ENCODE peak calls at places on chromosomes 4 and X, in five cellular contexts. One of them, this sample, is unnamed.

GRCh38 chr4:6873291-6873690 is 36.3 kb upstream of the TBC1D14 start:
- DNase-seq in left ventricle myocardium inferior: no peak
- DNase-seq in psoas muscle: no peak
- DNase-seq in right cardiac atrium: no peak
- DNase-seq in heart left ventricle: no peak
- DNase-seq in this sample: no peak

GRCh38 chrX:111854778-111855490 is 21.0 kb upstream of the TRPC5OS start:
- DNase-seq in psoas muscle: no peak
- DNase-seq in right cardiac atrium: no peak
- DNase-seq in heart left ventricle: no peak
- DNase-seq in left ventricle myocardium inferior: no peak
- DNase-seq in this sample: no peak

GRCh38 chrX:48468693-48469691 is 1.1 kb downstream of the SLC38A5 start:
- DNase-seq in right cardiac atrium: no peak
- DNase-seq in heart left ventricle: no peak
- DNase-seq in psoas muscle: no peak
- DNase-seq in left ventricle myocardium inferior: no peak
- DNase-seq in this sample: no peak

GRCh38 chrX:25144043-25144940 is 128.5 kb upstream of the ARX start:
- DNase-seq in right cardiac atrium: peak
- DNase-seq in left ventricle myocardium inferior: peak
- DNase-seq in psoas muscle: peak
- DNase-seq in heart left ventricle: peak
- DNase-seq in this sample: peak

GRCh38 chr4:138736362-138736761 is 279.2 kb upstream of the NOCT start:
- DNase-seq in psoas muscle: no peak
- DNase-seq in left ventricle myocardium inferior: no peak
- DNase-seq in heart left ventricle: no peak
- DNase-seq in right cardiac atrium: no peak
- DNase-seq in this sample: no peak

GRCh38 chrX:1853916-1854315 is 239.1 kb downstream of the ASMT start:
- DNase-seq in heart left ventricle: no peak
- DNase-seq in right cardiac atrium: no peak
- DNase-seq in left ventricle myocardium inferior: no peak
- DNase-seq in psoas muscle: no peak
- DNase-seq in this sample: no peak

GRCh38 chrX:110286126-110286525 is 31.8 kb downstream of the AMMECR1 start:
- DNase-seq in right cardiac atrium: no peak
- DNase-seq in left ventricle myocardium inferior: no peak
- DNase-seq in heart left ventricle: no peak
- DNase-seq in psoas muscle: no peak
- DNase-seq in this sample: no peak

GRCh38 chr4:103422467-103423219 is 224.5 kb upstream of the CENPE start:
- DNase-seq in heart left ventricle: no peak
- DNase-seq in psoas muscle: no peak
- DNase-seq in right cardiac atrium: no peak
- DNase-seq in left ventricle myocardium inferior: no peak
- DNase-seq in this sample: no peak

GRCh38 chrX:136047969-136048368 is 62.7 kb downstream of the SLC9A6 start:
- DNase-seq in heart left ventricle: no peak
- DNase-seq in psoas muscle: no peak
- DNase-seq in left ventricle myocardium inferior: no peak
- DNase-seq in right cardiac atrium: no peak
- DNase-seq in this sample: no peak

GRCh38 chrX:38500886-38501285 is 60.5 kb upstream of the TSPAN7 start:
- DNase-seq in right cardiac atrium: no peak
- DNase-seq in left ventricle myocardium inferior: no peak
- DNase-seq in heart left ventricle: no peak
- DNase-seq in psoas muscle: no peak
- DNase-seq in this sample: no peak

GRCh38 chr4:118683513-118683912 is 1.7 kb upstream of the METTL14 start:
- DNase-seq in psoas muscle: no peak
- DNase-seq in left ventricle myocardium inferior: no peak
- DNase-seq in heart left ventricle: no peak
- DNase-seq in right cardiac atrium: no peak
- DNase-seq in this sample: no peak

GRCh38 chrX:129953881-129954280 is 28.6 kb upstream of the BCORL1 start:
- DNase-seq in right cardiac atrium: no peak
- DNase-seq in psoas muscle: no peak
- DNase-seq in left ventricle myocardium inferior: no peak
- DNase-seq in heart left ventricle: no peak
- DNase-seq in this sample: no peak

GRCh38 chrX:14899607-14900006 is 26.4 kb downstream of the MOSPD2 start:
- DNase-seq in left ventricle myocardium inferior: no peak
- DNase-seq in heart left ventricle: no peak
- DNase-seq in psoas muscle: no peak
- DNase-seq in right cardiac atrium: no peak
- DNase-seq in this sample: no peak

GRCh38 chrX:74536142-74537010 is 78.0 kb downstream of the RLIM start:
- DNase-seq in psoas muscle: peak
- DNase-seq in heart left ventricle: peak
- DNase-seq in right cardiac atrium: peak
- DNase-seq in left ventricle myocardium inferior: peak
- DNase-seq in this sample: peak

GRCh38 chr4:168800926-168801325 is 209.1 kb downstream of the CBR4 start:
- DNase-seq in right cardiac atrium: no peak
- DNase-seq in heart left ventricle: no peak
- DNase-seq in psoas muscle: no peak
- DNase-seq in left ventricle myocardium inferior: no peak
- DNase-seq in this sample: no peak

GRCh38 chr4:104969394-104970066 is 177.1 kb upstream of the TET2 start:
- DNase-seq in psoas muscle: no peak
- DNase-seq in right cardiac atrium: no peak
- DNase-seq in left ventricle myocardium inferior: no peak
- DNase-seq in heart left ventricle: no peak
- DNase-seq in this sample: no peak

GRCh38 chrX:102651968-102652744 is 873 bp downstream of the GPRASP1 start:
- DNase-seq in left ventricle myocardium inferior: no peak
- DNase-seq in heart left ventricle: peak
- DNase-seq in psoas muscle: peak
- DNase-seq in right cardiac atrium: peak
- DNase-seq in this sample: peak

GRCh38 chr4:170758988-170759387 is 669.2 kb upstream of the AADAT start:
- DNase-seq in heart left ventricle: no peak
- DNase-seq in right cardiac atrium: no peak
- DNase-seq in psoas muscle: no peak
- DNase-seq in left ventricle myocardium inferior: no peak
- DNase-seq in this sample: no peak

GRCh38 chr4:163251204-163251603 is 81.2 kb downstream of the NPY1R start:
- DNase-seq in right cardiac atrium: no peak
- DNase-seq in left ventricle myocardium inferior: no peak
- DNase-seq in heart left ventricle: no peak
- DNase-seq in psoas muscle: no peak
- DNase-seq in this sample: no peak

GRCh38 chr4:123588631-123589223 is 192.1 kb downstream of the SPRY1 start:
- DNase-seq in left ventricle myocardium inferior: no peak
- DNase-seq in right cardiac atrium: no peak
- DNase-seq in heart left ventricle: peak
- DNase-seq in psoas muscle: peak
- DNase-seq in this sample: no peak

GRCh38 chrX:30488092-30488491 is 89.5 kb downstream of the TASL start:
- DNase-seq in right cardiac atrium: no peak
- DNase-seq in psoas muscle: no peak
- DNase-seq in left ventricle myocardium inferior: no peak
- DNase-seq in heart left ventricle: no peak
- DNase-seq in this sample: no peak

DNA sequence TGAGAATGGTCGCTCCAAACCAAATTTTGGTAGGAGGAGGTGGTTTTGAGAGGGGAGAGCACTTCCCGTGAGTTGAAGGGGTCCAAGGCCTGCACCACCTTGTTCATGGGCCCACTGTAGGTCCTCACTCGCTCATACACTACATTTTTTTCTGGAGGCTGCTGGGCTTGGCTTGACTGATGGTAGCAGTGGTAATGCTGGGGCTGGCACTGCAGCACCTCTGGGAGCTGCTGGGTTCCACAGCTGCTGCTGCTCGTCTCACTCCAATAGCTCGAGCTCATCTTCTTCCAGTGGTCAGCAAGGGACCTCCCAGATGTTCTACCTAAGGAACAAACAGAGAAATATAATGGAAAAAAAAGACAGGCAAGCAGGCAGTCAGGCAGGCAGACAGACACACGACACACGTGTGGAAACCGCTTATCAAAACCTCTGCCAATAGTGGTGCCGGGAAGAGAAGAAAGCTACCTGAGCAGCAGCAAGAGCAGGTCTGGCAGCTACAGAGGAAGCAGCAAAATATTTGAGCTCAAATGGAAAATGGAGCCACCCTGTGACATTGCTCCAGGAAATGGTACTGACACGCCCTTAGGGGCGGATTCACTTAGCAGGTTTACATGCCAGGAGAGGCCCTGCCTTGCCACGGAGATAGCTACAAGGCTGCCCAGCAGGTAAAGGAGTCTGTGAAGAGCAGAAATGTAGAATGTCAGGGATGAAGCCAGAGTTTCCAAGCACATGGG is at the start of gene POF1B:
- DNase-seq in heart left ventricle: no peak
- DNase-seq in right cardiac atrium: peak
- DNase-seq in left ventricle myocardium inferior: no peak
- DNase-seq in psoas muscle: no peak
- DNase-seq in this sample: no peak
- H3K4me3 ChIP-seq in heart left ventricle: peak
- H3K4me3 ChIP-seq in right cardiac atrium: peak
- H3K4me3 ChIP-seq in left ventricle myocardium inferior: peak
- H3K4me3 ChIP-seq in psoas muscle: no peak
- H3K4me3 ChIP-seq in this sample: peak

GRCh38 chrX:119758682-119759332 is 419 bp downstream of the SOWAHD start:
- DNase-seq in right cardiac atrium: no peak
- DNase-seq in left ventricle myocardium inferior: peak
- DNase-seq in psoas muscle: peak
- DNase-seq in heart left ventricle: no peak
- DNase-seq in this sample: no peak

GRCh38 chrX:119757979-119758681 is at the start of gene SOWAHD:
- DNase-seq in left ventricle myocardium inferior: peak
- DNase-seq in psoas muscle: peak
- DNase-seq in heart left ventricle: peak
- DNase-seq in right cardiac atrium: peak
- DNase-seq in this sample: no peak

GRCh38 chrX:119755981-119756533 is 2.3 kb upstream of the SOWAHD start:
- DNase-seq in heart left ventricle: no peak
- DNase-seq in right cardiac atrium: no peak
- DNase-seq in left ventricle myocardium inferior: no peak
- DNase-seq in psoas muscle: no peak
- DNase-seq in this sample: no peak

GRCh38 chrX:119756926-119757635 is 1.3 kb upstream of the SOWAHD start:
- DNase-seq in psoas muscle: no peak
- DNase-seq in heart left ventricle: no peak
- DNase-seq in right cardiac atrium: no peak
- DNase-seq in left ventricle myocardium inferior: no peak
- DNase-seq in this sample: no peak

GRCh38 chrX:119757646-119757978 is 776 bp upstream of the SOWAHD start:
- DNase-seq in psoas muscle: no peak
- DNase-seq in heart left ventricle: no peak
- DNase-seq in right cardiac atrium: no peak
- DNase-seq in left ventricle myocardium inferior: no peak
- DNase-seq in this sample: no peak
- H3K4me3 ChIP-seq in psoas muscle: peak
- H3K4me3 ChIP-seq in heart left ventricle: no peak
- H3K4me3 ChIP-seq in right cardiac atrium: peak
- H3K4me3 ChIP-seq in left ventricle myocardium inferior: peak
- H3K4me3 ChIP-seq in this sample: no peak

DNA sequence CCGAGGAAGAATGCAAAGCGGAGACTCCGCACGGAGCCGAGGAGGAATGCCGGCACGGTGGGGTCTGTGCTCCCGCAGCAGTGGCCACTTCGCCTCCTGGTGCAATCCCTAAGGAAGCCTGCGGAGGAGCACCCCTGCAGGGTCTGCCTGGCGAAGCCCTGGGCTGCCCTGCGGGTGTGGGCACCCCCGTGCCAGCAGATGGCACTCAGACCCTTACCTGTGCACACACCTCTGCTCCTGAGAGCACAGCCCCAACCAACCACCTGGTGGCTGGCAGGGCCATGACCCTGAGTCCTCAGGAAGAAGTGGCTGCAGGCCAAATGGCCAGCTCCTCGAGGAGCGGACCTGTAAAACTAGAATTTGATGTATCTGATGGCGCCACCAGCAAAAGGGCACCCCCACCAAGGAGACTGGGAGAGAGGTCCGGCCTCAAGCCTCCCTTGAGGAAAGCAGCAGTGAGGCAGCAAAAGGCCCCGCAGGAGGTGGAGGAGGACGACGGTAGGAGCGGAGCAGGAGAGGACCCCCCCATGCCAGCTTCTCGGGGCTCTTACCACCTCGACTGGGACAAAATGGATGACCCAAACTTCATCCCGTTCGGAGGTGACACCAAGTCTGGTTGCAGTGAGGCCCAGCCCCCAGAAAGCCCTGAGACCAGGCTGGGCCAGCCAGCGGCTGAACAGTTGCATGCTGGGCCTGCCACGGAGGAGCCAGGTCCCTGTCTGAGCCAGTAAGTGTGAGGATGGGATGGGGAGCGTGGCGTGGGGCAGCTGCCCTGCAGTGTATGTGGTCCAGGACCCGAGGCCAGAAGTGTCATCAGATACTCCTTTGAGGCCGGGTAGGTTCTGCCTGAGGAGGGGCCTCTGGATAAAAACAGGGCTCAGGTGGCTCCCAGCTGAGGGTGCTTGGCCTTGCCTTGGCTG is 7.0 kb downstream of the TACC3 start:
- DNase-seq in psoas muscle: peak
- DNase-seq in heart left ventricle: no peak
- DNase-seq in left ventricle myocardium inferior: no peak
- DNase-seq in right cardiac atrium: no peak
- DNase-seq in this sample: no peak
- H3K4me3 ChIP-seq in psoas muscle: peak
- H3K4me3 ChIP-seq in heart left ventricle: peak
- H3K4me3 ChIP-seq in left ventricle myocardium inferior: peak
- H3K4me3 ChIP-seq in right cardiac atrium: no peak
- H3K4me3 ChIP-seq in this sample: no peak

GRCh38 chrX:43556207-43556606 is 99.9 kb upstream of the MAOA start:
- DNase-seq in heart left ventricle: no peak
- DNase-seq in right cardiac atrium: no peak
- DNase-seq in psoas muscle: no peak
- DNase-seq in left ventricle myocardium inferior: no peak
- DNase-seq in this sample: no peak

GRCh38 chrX:43552703-43553102 is 103.4 kb upstream of the MAOA start:
- DNase-seq in left ventricle myocardium inferior: no peak
- DNase-seq in heart left ventricle: no peak
- DNase-seq in right cardiac atrium: no peak
- DNase-seq in psoas muscle: no peak
- DNase-seq in this sample: no peak

GRCh38 chrX:43557792-43558191 is 98.3 kb upstream of the MAOA start:
- DNase-seq in left ventricle myocardium inferior: peak
- DNase-seq in psoas muscle: no peak
- DNase-seq in heart left ventricle: peak
- DNase-seq in right cardiac atrium: peak
- DNase-seq in this sample: peak

GRCh38 chrX:43551590-43551989 is 104.5 kb upstream of the MAOA start:
- DNase-seq in psoas muscle: no peak
- DNase-seq in left ventricle myocardium inferior: no peak
- DNase-seq in right cardiac atrium: peak
- DNase-seq in heart left ventricle: no peak
- DNase-seq in this sample: no peak

DNA sequence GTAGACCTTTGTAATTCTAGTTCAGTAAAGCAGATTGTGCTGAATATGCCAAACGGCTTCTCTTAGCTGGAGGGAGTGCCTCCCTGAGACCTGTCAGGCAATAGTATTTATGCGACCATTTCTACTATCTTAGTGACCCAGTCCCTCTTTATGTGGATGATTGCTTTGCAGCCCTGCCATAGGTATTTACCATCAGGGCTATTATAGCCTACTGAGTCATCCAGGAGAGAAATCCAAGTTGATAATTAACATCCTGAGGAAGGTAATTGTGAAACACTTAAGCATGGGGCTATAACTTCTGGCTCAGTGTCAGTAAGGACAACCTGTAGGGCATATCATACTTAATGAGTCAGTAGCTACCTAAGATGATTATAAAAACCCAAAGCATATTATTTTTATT is 103.9 kb upstream of the MAOA start:
- DNase-seq in heart left ventricle: no peak
- DNase-seq in right cardiac atrium: no peak
- DNase-seq in left ventricle myocardium inferior: no peak
- DNase-seq in psoas muscle: no peak
- DNase-seq in this sample: no peak
- H3K4me3 ChIP-seq in heart left ventricle: no peak
- H3K4me3 ChIP-seq in right cardiac atrium: no peak
- H3K4me3 ChIP-seq in left ventricle myocardium inferior: no peak
- H3K4me3 ChIP-seq in psoas muscle: no peak
- H3K4me3 ChIP-seq in this sample: no peak

This sample was measured in right atrium auricular region.